ENCODE peak calls at places on chromosomes 13 and 19, in nine cellular contexts. V, B, O, Q, W, C, E, I and D are unnamed samples.

GRCh38 chr19:46731584-46731983 is 14.3 kb upstream of the FKRP start:
- DNase-seq in V (peak), B (no peak), O (no peak), Q (no peak), W (no peak), C (no peak), E (no peak), I (no peak), D (no peak)

GRCh38 chr13:111296417-111296816 is 24.0 kb upstream of the TEX29 start:
- DNase-seq in V (no peak), B (no peak), O (no peak), Q (no peak), W (no peak), C (no peak), E (no peak), I (no peak), D (no peak)

GRCh38 chr19:10269333-10270179 is 1.4 kb upstream of the ICAM1 start:
- DNase-seq in V (peak), B (peak), O (peak), Q (peak), W (peak), C (peak), E (peak), I (peak), D (peak)

GRCh38 chr13:40656358-40656757 is 10.1 kb downstream of the FOXO1 start:
- DNase-seq in V (peak), B (no peak), O (no peak), Q (no peak), W (no peak), C (no peak), E (no peak), I (no peak), D (no peak)

GRCh38 chr19:33194884-33195710 is 967 bp downstream of the LRP3 start:
- DNase-seq in V (peak), B (no peak), O (no peak), Q (peak), W (no peak), C (no peak), E (peak), I (peak), D (peak)

GRCh38 chr13:76023644-76024043 is 387.5 kb downstream of the LMO7 start:
- DNase-seq in V (no peak), B (no peak), O (no peak), Q (no peak), W (no peak), C (no peak), E (no peak), I (no peak), D (no peak)

GRCh38 chr13:101576452-101576851 is 124.0 kb downstream of the ITGBL1 start:
- DNase-seq in V (no peak), B (peak), O (no peak), Q (no peak), W (no peak), C (no peak), E (no peak), I (no peak), D (no peak)

GRCh38 chr13:30835442-30835841 is 70.6 kb upstream of the MEDAG start:
- DNase-seq in V (peak), B (no peak), O (no peak), Q (no peak), W (peak), C (no peak), E (no peak), I (no peak), D (no peak)

GRCh38 chr19:11284535-11284934 is 11.4 kb upstream of the TSPAN16 start:
- DNase-seq in V (no peak), B (no peak), O (no peak), Q (no peak), W (no peak), C (no peak), E (no peak), I (no peak), D (no peak)

GRCh38 chr19:55255618-55256423 is 3.0 kb downstream of the PPP6R1 start:
- DNase-seq in V (peak), B (no peak), O (no peak), Q (no peak), W (no peak), C (no peak), E (no peak), I (no peak), D (no peak)

DNA sequence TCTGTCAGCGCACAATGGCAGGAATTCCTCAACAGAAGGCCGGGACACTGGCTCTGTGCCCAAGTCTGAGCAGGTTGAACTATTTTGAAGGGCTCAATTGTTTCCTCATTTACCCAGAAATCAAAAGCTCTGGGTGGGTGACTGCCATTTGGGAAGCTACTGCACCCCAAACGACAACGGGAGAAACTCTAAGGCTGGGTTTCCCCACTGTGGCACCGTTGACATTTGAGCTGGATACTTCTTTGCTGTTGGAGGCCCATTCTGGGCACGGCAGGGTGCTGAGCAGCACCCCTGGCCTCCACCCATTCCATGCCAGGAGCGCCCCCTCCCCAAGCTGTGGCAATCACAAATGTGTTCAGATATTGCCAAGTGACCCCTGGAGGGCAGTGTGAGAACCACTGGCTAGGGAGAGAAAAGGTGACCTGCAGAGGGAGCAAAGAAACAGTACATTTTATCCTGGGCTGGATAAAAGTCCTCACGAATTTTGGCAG is 62.5 kb downstream of the RFX2 start:
- DNase-seq in V (peak), B (no peak), O (no peak), Q (peak), W (peak), C (no peak), E (peak), I (peak), D (no peak)
- TF ChIP-seq CTCF in V (peak), B (peak), O (peak), Q (peak), W (no peak), C (peak), E (peak), I (peak), D (peak)

DNA sequence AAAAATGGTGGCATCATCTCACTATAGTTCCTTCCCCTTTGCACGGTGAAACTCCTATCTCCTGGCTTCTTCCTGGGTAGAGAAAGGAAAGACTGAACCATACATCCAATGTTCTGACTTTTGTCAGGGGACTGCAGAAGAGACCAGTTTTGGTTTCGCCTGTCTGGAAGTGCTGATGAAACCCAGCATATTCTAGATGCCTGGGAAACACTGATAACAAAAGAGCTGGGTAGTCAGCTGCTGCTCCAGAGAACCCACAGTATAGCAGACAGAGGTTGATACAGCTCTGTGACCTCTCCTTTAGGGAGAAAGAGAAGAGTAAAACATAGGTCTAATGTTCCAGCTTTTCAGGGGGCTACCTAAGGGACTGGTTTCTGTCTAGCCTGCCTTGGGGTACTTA is 695.3 kb downstream of the DIAPH3 start:
- DNase-seq in V (peak), B (no peak), O (no peak), Q (no peak), W (no peak), C (no peak), E (no peak), I (no peak), D (no peak)
- TF ChIP-seq CTCF in V (no peak), B (no peak), O (no peak), Q (no peak), W (no peak), C (no peak), E (no peak), I (no peak), D (no peak)

DNA sequence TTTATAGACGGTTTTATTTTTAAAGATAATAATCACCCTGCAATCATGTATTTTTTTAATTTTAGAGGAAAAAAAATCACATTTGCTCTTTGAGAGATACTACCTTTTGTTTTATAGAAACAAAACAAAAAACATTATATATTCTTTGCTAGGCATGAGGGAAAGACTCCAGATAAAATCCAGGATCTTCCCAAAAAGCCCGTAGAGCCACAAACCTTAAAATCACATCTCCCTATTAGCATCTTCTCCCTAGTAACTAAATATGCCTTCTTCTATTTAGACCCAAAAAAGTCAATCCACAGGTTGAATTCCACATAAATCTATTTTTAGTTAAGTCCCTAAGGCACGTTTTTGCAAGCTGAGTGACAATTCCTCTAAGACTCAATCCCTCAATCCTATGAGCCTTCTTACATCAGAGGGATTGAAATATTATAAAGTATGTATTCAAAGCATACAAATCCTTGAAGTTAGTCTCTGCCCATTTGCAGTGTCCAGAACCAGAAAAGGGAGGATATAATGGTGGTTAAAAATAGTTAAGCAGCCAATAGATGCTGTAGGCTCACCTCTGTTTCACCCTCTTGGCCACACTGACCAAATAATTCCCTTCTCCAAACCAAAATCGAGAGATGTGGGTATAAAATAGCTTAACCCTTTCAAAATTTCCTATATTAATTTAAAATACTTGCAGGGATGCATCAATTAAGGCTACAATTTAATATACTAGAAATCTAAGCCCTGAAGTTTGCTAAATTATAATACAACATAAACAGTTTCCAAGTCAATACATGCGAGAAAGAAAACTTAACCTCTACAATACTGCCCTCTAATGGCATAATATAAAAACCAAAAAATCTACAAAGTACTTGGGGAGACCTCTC is 64.0 kb downstream of the SERP2 start:
- DNase-seq in V (peak), B (no peak), O (no peak), Q (peak), W (no peak), C (no peak), E (no peak), I (no peak), D (no peak)
- TF ChIP-seq CTCF in V (peak), B (peak), O (peak), Q (no peak), W (no peak), C (peak), E (no peak), I (peak), D (peak)

GRCh38 chr19:7920520-7921301 is 573 bp downstream of the SNAPC2 start:
- DNase-seq in V (peak), B (peak), O (peak), Q (peak), W (peak), C (peak), E (peak), I (peak), D (peak)
- TF ChIP-seq CTCF in V (no peak), B (no peak), O (no peak), Q (no peak), W (no peak), C (no peak), E (no peak), I (no peak), D (no peak)